ENCODE peak calls at places on chromosomes 12 and 14, in four cellular contexts. L is heart left ventricle, T is GM12865, O is epithelial cell of esophagus. Y is an unnamed sample.

GRCh38 chr12:69588527-69588926 is 3.3 kb downstream of the CCT2 start:
- DNase-seq in L (no peak), O (no peak), T (no peak), Y (no peak)

GRCh38 chr12:113899042-113899843 is 66.9 kb downstream of the RBM19 start:
- DNase-seq in L (no peak), T (no peak), O (no peak), Y (no peak)

GRCh38 chr14:69610859-69611263 is 535 bp upstream of the SUSD6 start:
- DNase-seq in L (no peak), O (no peak), T (no peak), Y (peak)

GRCh38 chr14:50045837-50046236 is 70.5 kb downstream of the VCPKMT start:
- DNase-seq in L (no peak), T (no peak), O (no peak), Y (no peak)

GRCh38 chr12:16269941-16270340 is 7.5 kb downstream of the SLC15A5 start:
- DNase-seq in T (no peak), O (no peak), L (no peak), Y (no peak)

GRCh38 chr12:59972941-59973340 is 377.1 kb downstream of the SLC16A7 start:
- DNase-seq in T (no peak), O (peak), L (no peak), Y (peak)

GRCh38 chr12:97132270-97132669 is 225.2 kb downstream of the NEDD1 start:
- DNase-seq in T (no peak), L (no peak), O (no peak), Y (no peak)

GRCh38 chr12:29158364-29158763 is 9.3 kb downstream of the FAR2 start:
- DNase-seq in L (peak), O (no peak), T (no peak), Y (no peak)

GRCh38 chr12:108356902-108357806 is 18.0 kb upstream of the CMKLR1 start:
- DNase-seq in O (no peak), T (no peak), L (no peak), Y (no peak)

GRCh38 chr14:23528555-23528954 is 23.0 kb downstream of the ZFHX2 start:
- DNase-seq in O (peak), L (no peak), T (no peak), Y (no peak)

GRCh38 chr14:68782091-68782981 is 10.5 kb downstream of the ZFP36L1 start:
- DNase-seq in T (no peak), L (peak), O (no peak), Y (no peak)

GRCh38 chr14:46197856-46198255 is 453.7 kb downstream of the RPL10L start:
- DNase-seq in T (no peak), O (no peak), L (no peak), Y (no peak)

GRCh38 chr12:1115471-1116242 is 124.6 kb downstream of the ERC1 start:
- DNase-seq in T (no peak), L (no peak), O (peak), Y (peak)

GRCh38 chr12:46963977-46964376 is 115.4 kb upstream of the PCED1B start:
- DNase-seq in T (no peak), L (peak), O (peak), Y (peak)

GRCh38 chr12:68521848-68522502 is 88.7 kb upstream of the RAP1B start:
- DNase-seq in O (no peak), L (no peak), T (no peak), Y (peak)

GRCh38 chr12:34599530-34600513 is 577.5 kb downstream of the ALG10 start:
- DNase-seq in O (no peak), L (no peak), T (no peak), Y (no peak)

GRCh38 chr12:129138776-129139175 is 285.5 kb downstream of the GLT1D1 start:
- DNase-seq in T (no peak), L (no peak), O (no peak), Y (no peak)

GRCh38 chr14:33480589-33481184 is 470.2 kb downstream of the EGLN3 start:
- DNase-seq in L (no peak), T (no peak), O (no peak), Y (no peak)

GRCh38 chr14:104433401-104434213 is 146.0 kb upstream of the C14orf180 start:
- DNase-seq in O (no peak), L (no peak), T (no peak), Y (no peak)

GRCh38 chr12:98998697-98999299 is 353.7 kb downstream of the APAF1 start:
- DNase-seq in L (no peak), T (peak), O (peak), Y (peak)

GRCh38 chr12:2845280-2845679 is 10.4 kb upstream of the NRIP2 start:
- DNase-seq in O (no peak), L (peak), T (no peak), Y (peak)

GRCh38 chr12:121115530-121115929 is 17.1 kb upstream of the P2RX7 start:
- DNase-seq in L (no peak), T (no peak), O (no peak), Y (no peak)

GRCh38 chr14:100703574-100704220 is 23.0 kb upstream of the DLK1 start:
- DNase-seq in O (peak), L (no peak), T (no peak), Y (no peak)

GRCh38 chr14:77638738-77639137 is 22.3 kb upstream of the SPTLC2 start:
- DNase-seq in O (peak), T (no peak), L (no peak), Y (peak)

GRCh38 chr12:2336409-2336829 is 283.6 kb downstream of the CACNA1C start:
- DNase-seq in T (peak), O (peak), L (peak), Y (peak)

GRCh38 chr12:91920276-91920675 is 225.4 kb downstream of the BTG1 start:
- DNase-seq in L (no peak), T (no peak), O (peak), Y (peak)

GRCh38 chr14:67127174-67127573 is 62.1 kb upstream of the GARIN2 start:
- DNase-seq in T (no peak), O (no peak), L (no peak), Y (no peak)

GRCh38 chr12:39368096-39368495 is 74.8 kb downstream of the KIF21A start:
- DNase-seq in T (peak), L (no peak), O (peak), Y (peak)

GRCh38 chr14:54675236-54676125 is 108.6 kb downstream of the SAMD4A start:
- DNase-seq in L (no peak), T (no peak), O (no peak), Y (peak)

GRCh38 chr12:64797156-64797555 is 27.3 kb upstream of the TBC1D30 start:
- DNase-seq in O (peak), L (no peak), T (no peak), Y (no peak)

GRCh38 chr14:75340921-75341320 is 62.3 kb downstream of the FOS start:
- DNase-seq in O (no peak), L (peak), T (peak), Y (no peak)

GRCh38 chr14:102320033-102320660 is 601 bp downstream of the ZNF839 start:
- DNase-seq in O (peak), L (peak), T (peak), Y (peak)

GRCh38 chr14:40697221-40697620 is 909.5 kb upstream of the LRFN5 start:
- DNase-seq in T (no peak), O (peak), L (no peak), Y (no peak)

GRCh38 chr14:101476931-101477553 is 84.3 kb upstream of the DIO3 start:
- DNase-seq in O (no peak), T (no peak), L (no peak), Y (no peak)

GRCh38 chr12:105775351-105775750 is 363.4 kb downstream of the NUAK1 start:
- DNase-seq in T (no peak), O (peak), L (no peak), Y (peak)

GRCh38 chr12:29725587-29726320 is 58.0 kb downstream of the TMTC1 start:
- DNase-seq in O (no peak), L (peak), T (peak), Y (no peak)

GRCh38 chr12:107580750-107581529 is 104.7 kb upstream of the PWP1 start:
- DNase-seq in T (no peak), L (no peak), O (peak), Y (no peak)

DNA sequence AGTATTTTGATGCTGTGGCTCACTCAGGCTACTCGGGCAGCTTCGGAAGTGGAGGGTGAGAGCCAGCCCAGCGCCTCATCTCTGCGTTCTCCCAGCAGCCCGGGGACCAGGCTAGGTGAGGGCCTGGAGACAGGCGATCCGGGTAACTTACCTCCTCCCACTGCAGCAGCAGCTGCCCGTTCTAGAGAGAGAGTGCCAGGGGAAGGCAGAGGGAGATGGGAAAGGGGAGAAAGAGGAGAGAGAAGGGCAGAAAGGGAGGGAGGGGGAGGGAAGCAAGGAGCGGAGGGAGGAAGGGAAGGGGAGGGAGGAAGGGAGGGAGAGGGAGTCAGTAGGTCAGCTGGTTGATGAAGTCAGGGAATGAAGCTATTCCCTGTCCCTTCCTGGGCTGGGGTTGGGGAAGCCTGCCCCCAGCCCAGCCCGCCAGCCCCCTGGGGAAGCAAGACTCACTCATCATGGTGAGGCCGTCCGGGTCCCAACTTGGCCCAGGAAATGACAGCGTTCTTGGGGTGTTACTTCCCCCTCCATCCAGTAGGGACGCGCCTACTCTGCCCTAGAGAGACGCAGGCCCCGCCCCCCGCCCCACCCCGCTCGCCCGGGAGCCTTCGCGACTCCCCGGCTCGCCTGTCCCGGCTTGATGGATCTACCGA is at the start of gene IFI27L2:
- DNase-seq in L (peak), T (peak), O (peak), Y (peak)
- H3K4me3 ChIP-seq in L (peak), T (peak), O (peak), Y (peak)

GRCh38 chr12:125549836-125550235 is 484.6 kb downstream of the AACS start:
- DNase-seq in L (no peak), O (no peak), T (peak), Y (no peak)
- TF ChIP-seq CTCF in L (no peak), O (no peak), T (peak), Y (peak)

GRCh38 chr12:109994262-109995175 is 1.6 kb downstream of the GIT2 start:
- DNase-seq in L (no peak), O (peak), T (peak), Y (no peak)
- H3K4me3 ChIP-seq in L (peak), O (peak), T (peak), Y (peak)

DNA sequence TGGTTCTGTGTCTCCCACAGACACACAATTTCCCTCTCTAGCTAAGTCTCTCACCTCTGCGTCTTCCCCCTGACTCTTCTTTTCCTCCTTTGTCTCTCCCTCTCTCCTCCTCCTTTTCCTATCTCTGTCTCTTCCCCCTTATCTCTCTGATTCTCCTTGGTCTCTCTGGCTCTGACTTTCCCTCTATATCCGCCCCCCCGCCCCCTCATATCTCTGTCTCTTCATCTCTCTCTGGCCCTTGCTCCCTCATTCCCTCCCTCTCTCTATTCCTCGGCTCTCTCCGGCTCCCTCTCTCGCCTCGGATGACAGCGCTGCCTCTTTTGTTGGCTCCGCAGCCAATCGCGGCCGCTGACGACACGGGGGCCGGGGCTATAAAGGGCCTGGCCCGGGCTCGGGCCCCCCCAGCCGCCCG is at the start of gene GDF11:
- DNase-seq in O (peak), L (peak), T (peak), Y (peak)
- TF ChIP-seq CTCF in O (no peak), L (no peak), T (no peak), Y (no peak)

DNA sequence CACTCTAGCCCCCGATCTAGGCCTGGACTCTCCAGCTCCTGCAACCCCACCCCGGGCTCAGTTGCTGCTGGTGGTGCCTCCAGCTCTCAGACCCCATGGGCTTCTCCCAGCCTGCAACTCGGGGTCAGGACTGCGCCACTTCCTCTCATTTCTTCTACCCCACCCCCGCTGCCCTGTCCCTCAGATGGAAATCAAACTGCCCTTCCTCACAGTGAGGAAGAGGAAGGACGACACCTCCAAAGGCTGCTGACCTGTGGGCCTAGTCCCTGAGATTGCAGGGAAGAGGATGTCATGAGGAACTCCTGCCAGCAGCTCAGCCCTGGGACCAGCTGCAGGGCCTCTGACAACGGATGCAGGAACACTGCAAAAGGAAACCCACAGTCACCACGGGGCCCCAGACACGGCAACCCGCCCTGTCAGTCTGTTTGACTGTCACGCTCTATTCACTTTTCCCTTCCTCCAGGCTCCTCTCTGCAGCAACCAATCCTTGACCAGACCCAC is 29.3 kb upstream of the PNMA1 start:
- DNase-seq in O (no peak), T (peak), L (peak), Y (peak)
- H3K4me3 ChIP-seq in O (no peak), T (peak), L (no peak), Y (no peak)

GRCh38 chr12:95548539-95549391 is 2.5 kb downstream of the USP44 start:
- DNase-seq in L (peak), O (no peak), T (no peak), Y (no peak)
- TF ChIP-seq CTCF in L (no peak), O (no peak), T (no peak), Y (no peak)

GRCh38 chr14:21382095-21382494 is 1.7 kb downstream of the SUPT16H start:
- DNase-seq in O (no peak), T (no peak), L (no peak), Y (no peak)
- H3K4me3 ChIP-seq in O (peak), T (peak), L (no peak), Y (no peak)

DNA sequence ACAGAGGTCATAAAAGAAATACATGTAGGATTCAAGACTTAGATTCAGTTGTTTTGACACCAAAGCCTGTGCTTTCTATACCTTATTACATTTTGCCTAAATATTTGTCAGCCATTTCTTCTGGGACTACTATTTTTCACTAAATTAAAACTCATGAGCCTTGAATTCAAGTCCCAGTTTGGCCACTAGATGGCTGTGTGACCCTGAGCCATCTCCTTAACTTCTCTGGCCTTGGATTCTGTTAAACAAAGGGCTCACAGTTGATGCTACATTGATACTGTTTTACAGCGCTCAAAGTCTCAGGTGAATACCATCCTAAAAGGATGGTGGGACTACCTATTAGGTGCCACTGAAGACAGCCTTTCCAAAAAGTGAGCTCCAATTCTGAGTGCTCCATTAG is 39.6 kb upstream of the CCDC198 start:
- DNase-seq in O (peak), L (no peak), T (peak), Y (peak)
- TF ChIP-seq CTCF in O (peak), L (no peak), T (peak), Y (peak)